ENCODE peak calls at places on chromosomes 11 and 22, in ten cellular contexts. Z is stimulated activated CD8-positive, alpha-beta memory T cell treated with anti-CD3 and anti-CD28 coated beads, Interleukin-15, amount 100 ng/mL, for 1 hour; U is left ventricle myocardium inferior; L is osteoblast; E is NCI-H1417; F is fibroblast of pulmonary artery; C is endothelial cell; R is AG04450; X is fibroblast of mammary gland; M is mesenteric fat pad. W is an unnamed sample.

GRCh38 chr22:26564181-26564580 is 25.8 kb downstream of the TPST2 start:
- DNase-seq in Z (no peak), U (no peak), L (no peak), E (no peak), F (no peak), C (peak), R (no peak), X (no peak), M (no peak), W (no peak)

GRCh38 chr11:121514998-121515671 is 62.4 kb upstream of the SORL1-AS1 start:
- DNase-seq in Z (no peak), U (no peak), L (no peak), E (no peak), F (no peak), C (no peak), R (no peak), X (no peak), M (no peak), W (no peak)

GRCh38 chr11:65588199-65589054 is 7.2 kb downstream of the KCNK7 start:
- DNase-seq in Z (peak), U (peak), L (peak), E (no peak), F (peak), C (peak), R (no peak), X (peak), M (no peak), W (no peak)

GRCh38 chr11:1153951-1154487 is 3.7 kb upstream of the MUC5AC start:
- DNase-seq in Z (no peak), U (no peak), L (peak), E (no peak), F (peak), C (peak), R (peak), X (peak), M (peak), W (no peak)

GRCh38 chr22:44199164-44199563 is 18.4 kb downstream of the PARVG start:
- DNase-seq in Z (no peak), U (no peak), L (no peak), E (no peak), F (no peak), C (no peak), R (no peak), X (no peak), M (no peak), W (no peak)

GRCh38 chr11:104462346-104462745 is 298.4 kb upstream of the PDGFD start:
- DNase-seq in Z (no peak), U (no peak), L (no peak), E (no peak), F (peak), C (no peak), R (peak), X (peak), M (no peak), W (no peak)

GRCh38 chr11:122711831-122712378 is 56.4 kb downstream of the UBASH3B start:
- DNase-seq in Z (no peak), U (no peak), L (peak), E (no peak), F (peak), C (no peak), R (no peak), X (no peak), M (no peak), W (peak)

GRCh38 chr11:5818245-5818865 is 9.6 kb downstream of the OR52N2 start:
- DNase-seq in Z (no peak), U (no peak), L (no peak), E (no peak), F (no peak), C (no peak), R (no peak), X (no peak), M (no peak), W (no peak)

GRCh38 chr11:47991894-47992293 is 11.5 kb downstream of the PTPRJ start:
- DNase-seq in Z (no peak), U (no peak), L (no peak), E (no peak), F (no peak), C (no peak), R (no peak), X (no peak), M (no peak), W (no peak)

GRCh38 chr11:132627981-132628380 is 904.3 kb downstream of the OPCML start:
- DNase-seq in Z (no peak), U (no peak), L (no peak), E (no peak), F (no peak), C (no peak), R (no peak), X (no peak), M (no peak), W (no peak)

GRCh38 chr11:102620858-102621561 is 4.1 kb downstream of the MMP20 start:
- DNase-seq in Z (no peak), U (no peak), L (peak), E (no peak), F (peak), C (no peak), R (peak), X (peak), M (no peak), W (no peak)

GRCh38 chr11:24575392-24575791 is 78.5 kb downstream of the LUZP2 start:
- DNase-seq in Z (no peak), U (no peak), L (no peak), E (no peak), F (peak), C (no peak), R (no peak), X (peak), M (no peak), W (no peak)

GRCh38 chr11:63882555-63883242 is 34.3 kb downstream of the RCOR2 start:
- DNase-seq in Z (no peak), U (peak), L (no peak), E (no peak), F (no peak), C (no peak), R (no peak), X (no peak), M (no peak), W (no peak)

GRCh38 chr11:58390551-58391063 is 16.1 kb downstream of the OR5B3 start:
- DNase-seq in Z (no peak), U (no peak), L (no peak), E (no peak), F (no peak), C (no peak), R (no peak), X (no peak), M (no peak), W (no peak)

GRCh38 chr22:27682438-27682837 is 119.1 kb downstream of the MN1 start:
- DNase-seq in Z (no peak), U (no peak), L (no peak), E (no peak), F (no peak), C (peak), R (no peak), X (no peak), M (no peak), W (no peak)

GRCh38 chr11:13118194-13118593 is 109.1 kb downstream of the RASSF10 start:
- DNase-seq in Z (no peak), U (no peak), L (peak), E (no peak), F (peak), C (no peak), R (peak), X (peak), M (no peak), W (no peak)

GRCh38 chr11:93585758-93586157 is 42.6 kb upstream of the SMCO4 start:
- DNase-seq in Z (no peak), U (no peak), L (peak), E (no peak), F (peak), C (no peak), R (peak), X (peak), M (no peak), W (no peak)

GRCh38 chr11:68780829-68781228 is 29.5 kb upstream of the TESMIN start:
- DNase-seq in Z (no peak), U (peak), L (no peak), E (no peak), F (peak), C (peak), R (no peak), X (peak), M (no peak), W (no peak)

W was measured in DMS 273 treated with DMSO at 0.1 percent for 48 hours.